ENCODE peak calls at places on chromosome 1, in nine cellular contexts. R, K, S, Y, L, P, F, T and I are unnamed samples.

GRCh38 chr1:206709772-206710456 is 25.2 kb downstream of the MAPKAPK2 start:
- DNase-seq in T (no peak), S (no peak), Y (no peak), L (no peak), F (no peak), P (no peak), K (no peak), R (peak), I (peak)

GRCh38 chr1:60897003-60897402 is 185.4 kb upstream of the NFIA start:
- DNase-seq in P (no peak), R (no peak), L (no peak), F (no peak), Y (no peak), K (no peak), T (no peak), S (no peak), I (no peak)

GRCh38 chr1:58905628-58906256 is 121.9 kb upstream of the JUN start:
- DNase-seq in P (no peak), F (no peak), T (no peak), L (no peak), Y (no peak), S (no peak), R (no peak), K (no peak), I (no peak)

GRCh38 chr1:26734501-26735058 is 38.8 kb downstream of the ARID1A start:
- DNase-seq in K (no peak), Y (no peak), F (no peak), P (no peak), R (no peak), T (no peak), L (no peak), S (no peak), I (no peak)

GRCh38 chr1:46409063-46409372 is 14.9 kb downstream of the FAAH start:
- DNase-seq in T (no peak), R (no peak), S (no peak), K (no peak), Y (no peak), L (no peak), F (no peak), P (no peak), I (no peak)

GRCh38 chr1:244735404-244735803 is 82.5 kb downstream of the DESI2 start:
- DNase-seq in R (peak), F (no peak), L (no peak), K (no peak), S (no peak), Y (no peak), P (no peak), T (no peak), I (no peak)

GRCh38 chr1:52659851-52660596 is 27.1 kb downstream of the SHISAL2A start:
- DNase-seq in K (no peak), P (no peak), L (no peak), Y (no peak), R (peak), F (peak), T (no peak), S (no peak), I (no peak)

GRCh38 chr1:24009406-24009805 is 29.3 kb upstream of the SRSF10 start:
- DNase-seq in L (no peak), F (no peak), S (no peak), P (no peak), K (no peak), T (no peak), R (no peak), Y (no peak), I (peak)

GRCh38 chr1:229093546-229094336 is 177.2 kb upstream of the RAB4A start:
- DNase-seq in T (no peak), P (no peak), F (no peak), L (no peak), R (peak), S (no peak), K (no peak), Y (no peak), I (peak)

GRCh38 chr1:241836944-241837343 is 11.1 kb upstream of the EXO1 start:
- DNase-seq in F (no peak), Y (no peak), K (no peak), S (no peak), R (no peak), L (no peak), T (no peak), P (no peak), I (no peak)

GRCh38 chr1:230107941-230108340 is 40.9 kb downstream of the GALNT2 start:
- DNase-seq in R (no peak), L (no peak), T (no peak), K (no peak), Y (no peak), S (no peak), P (no peak), F (no peak), I (no peak)

GRCh38 chr1:224432672-224433040 is 1.9 kb downstream of the WDR26 start:
- DNase-seq in L (no peak), S (peak), R (no peak), K (peak), T (no peak), F (peak), P (peak), Y (no peak), I (no peak)

GRCh38 chr1:6601865-6602668 is 602 bp downstream of the KLHL21 start:
- DNase-seq in L (peak), Y (no peak), T (no peak), S (no peak), R (no peak), P (peak), F (peak), K (peak), I (no peak)

GRCh38 chr1:212700892-212701819 is 1.5 kb upstream of the BATF3 start:
- DNase-seq in S (peak), T (peak), Y (peak), R (no peak), F (peak), K (no peak), L (peak), P (peak), I (no peak)

GRCh38 chr1:239736479-239736878 is 350.1 kb downstream of the CHRM3 start:
- DNase-seq in P (no peak), L (no peak), R (no peak), K (no peak), S (no peak), T (no peak), Y (no peak), F (no peak), I (no peak)

GRCh38 chr1:29716306-29716705 is 480.0 kb downstream of the PTPRU start:
- DNase-seq in R (no peak), S (no peak), F (no peak), T (no peak), Y (no peak), L (no peak), P (no peak), K (no peak), I (no peak)

GRCh38 chr1:6602669-6603423 is at the start of gene KLHL21:
- DNase-seq in Y (peak), R (no peak), L (peak), T (peak), K (peak), P (peak), F (peak), S (peak), I (peak)

GRCh38 chr1:16151200-16151708 is 4.6 kb downstream of the EPHA2 start:
- DNase-seq in R (no peak), L (no peak), S (peak), P (peak), K (no peak), F (peak), Y (no peak), T (no peak), I (no peak)

GRCh38 chr1:48030696-48031365 is 33.6 kb upstream of the TRABD2B start:
- DNase-seq in R (no peak), P (no peak), L (no peak), F (no peak), K (no peak), Y (no peak), S (no peak), T (peak), I (no peak)

GRCh38 chr1:53588053-53588779 is 129.0 kb downstream of the DMRTB1 start:
- DNase-seq in T (no peak), F (no peak), P (no peak), K (no peak), S (no peak), R (no peak), L (peak), Y (no peak), I (no peak)

GRCh38 chr1:116987256-116987555 is 14.4 kb upstream of the CD101 start:
- DNase-seq in R (no peak), S (no peak), Y (peak), T (no peak), P (no peak), F (no peak), L (no peak), K (peak), I (no peak)

GRCh38 chr1:226871636-226872327 is 1.4 kb downstream of the PSEN2 start:
- DNase-seq in L (no peak), F (peak), T (no peak), S (no peak), R (no peak), K (no peak), Y (no peak), P (no peak), I (no peak)

GRCh38 chr1:60891315-60891714 is 191.0 kb upstream of the NFIA start:
- DNase-seq in T (no peak), K (no peak), P (no peak), F (no peak), L (no peak), S (no peak), Y (no peak), R (no peak), I (no peak)

GRCh38 chr1:90781429-90782020 is 64.4 kb upstream of the BARHL2 start:
- DNase-seq in Y (no peak), P (no peak), S (no peak), R (no peak), L (no peak), K (no peak), T (no peak), F (no peak), I (no peak)

GRCh38 chr1:12204140-12204539 is 25.7 kb upstream of the VPS13D start:
- DNase-seq in Y (no peak), P (no peak), S (peak), R (no peak), T (no peak), L (no peak), F (no peak), K (peak), I (no peak)

GRCh38 chr1:61215676-61216289 is 133.4 kb downstream of the NFIA start:
- DNase-seq in F (no peak), K (no peak), P (no peak), L (no peak), S (no peak), R (no peak), Y (no peak), T (no peak), I (no peak)

GRCh38 chr1:24905355-24905978 is 24.6 kb downstream of the RUNX3 start:
- DNase-seq in F (no peak), Y (no peak), R (no peak), L (peak), T (peak), S (no peak), P (no peak), K (no peak), I (no peak)

GRCh38 chr1:55156608-55157007 is 58.6 kb downstream of the USP24 start:
- DNase-seq in L (no peak), P (no peak), K (no peak), T (no peak), F (no peak), Y (no peak), S (no peak), R (no peak), I (no peak)

GRCh38 chr1:112954945-112955677 is 885 bp downstream of the SLC16A1 start:
- DNase-seq in R (no peak), P (peak), F (peak), L (peak), S (peak), K (peak), T (no peak), Y (peak), I (peak)

GRCh38 chr1:17568014-17568413 is 28.5 kb downstream of the ARHGEF10L start:
- DNase-seq in F (no peak), Y (no peak), P (no peak), R (no peak), T (no peak), K (no peak), S (no peak), L (no peak), I (no peak)

GRCh38 chr1:179094826-179095225 is 13.0 kb downstream of the TOR3A start:
- DNase-seq in P (no peak), T (no peak), R (no peak), F (no peak), L (no peak), K (no peak), S (no peak), Y (no peak), I (no peak)

GRCh38 chr1:179092896-179093461 is 11.1 kb downstream of the TOR3A start:
- DNase-seq in T (no peak), Y (no peak), P (no peak), F (no peak), K (no peak), S (no peak), R (no peak), L (no peak), I (no peak)

GRCh38 chr1:179095377-179095776 is 13.5 kb downstream of the TOR3A start:
- DNase-seq in K (no peak), L (no peak), S (no peak), R (no peak), Y (no peak), F (no peak), P (no peak), T (no peak), I (no peak)

GRCh38 chr1:179099891-179100290 is 18.0 kb downstream of the TOR3A start:
- DNase-seq in K (no peak), Y (no peak), T (no peak), S (no peak), R (no peak), P (no peak), F (no peak), L (no peak), I (no peak)

GRCh38 chr1:179095924-179096323 is 14.1 kb downstream of the TOR3A start:
- DNase-seq in S (no peak), K (no peak), Y (no peak), F (no peak), P (no peak), T (no peak), R (no peak), L (no peak), I (no peak)
- H3K27ac ChIP-seq in S (no peak), K (no peak), Y (no peak), F (no peak), P (no peak), T (no peak), R (no peak), L (no peak), I (no peak)

GRCh38 chr1:102566182-102566581 is 542.1 kb downstream of the COL11A1 start:
- DNase-seq in R (no peak), L (no peak), P (no peak), S (no peak), F (no peak), K (no peak), Y (no peak), T (no peak), I (no peak)
- H3K27ac ChIP-seq in R (no peak), L (no peak), P (no peak), S (no peak), F (no peak), K (no peak), Y (no peak), T (no peak), I (no peak)

GRCh38 chr1:181136738-181137122 is 48.2 kb downstream of the IER5 start:
- DNase-seq in R (no peak), Y (no peak), F (no peak), S (no peak), T (no peak), P (no peak), K (no peak), L (no peak), I (no peak)
- H3K27ac ChIP-seq in R (no peak), Y (no peak), F (no peak), S (no peak), T (no peak), P (no peak), K (no peak), L (no peak), I (peak)

GRCh38 chr1:39524591-39525365 is 33.3 kb downstream of the BMP8A start:
- DNase-seq in R (no peak), L (no peak), T (no peak), S (no peak), K (no peak), Y (no peak), F (no peak), P (no peak), I (no peak)

GRCh38 chr1:39529901-39530535 is 38.6 kb downstream of the BMP8A start:
- DNase-seq in Y (no peak), P (no peak), R (no peak), S (no peak), F (no peak), L (no peak), K (no peak), T (no peak), I (no peak)

GRCh38 chr1:39526466-39527189 is 35.2 kb downstream of the BMP8A start:
- DNase-seq in R (no peak), F (no peak), S (no peak), P (no peak), T (no peak), K (no peak), Y (no peak), L (no peak), I (no peak)

GRCh38 chr1:39525366-39526165 is 34.1 kb downstream of the BMP8A start:
- DNase-seq in K (peak), F (no peak), Y (no peak), P (peak), T (no peak), S (peak), L (no peak), R (no peak), I (no peak)

GRCh38 chr1:39528082-39528481 is 36.6 kb downstream of the BMP8A start:
- DNase-seq in L (no peak), K (no peak), T (no peak), Y (no peak), F (no peak), P (no peak), S (no peak), R (no peak), I (no peak)
- H3K27ac ChIP-seq in L (no peak), K (no peak), T (no peak), Y (no peak), F (no peak), P (no peak), S (no peak), R (no peak), I (no peak)